ENCODE peak calls at places on chromosomes 13 and 19, in four cellular contexts. G is HepG2, E is SK-N-SH, K is GM12878. D is an unnamed sample.

GRCh38 chr13:27665333-27665732 is 43.6 kb downstream of the POLR1D start:
- DNase-seq in G (no peak), E (no peak), K (no peak), D (no peak)

GRCh38 chr13:49235856-49236431 is 11.8 kb upstream of the CDADC1 start:
- DNase-seq in G (no peak), E (no peak), K (no peak), D (peak; percentile 10)

GRCh38 chr13:24627090-24627714 is 53.0 kb upstream of the ATP12A start:
- DNase-seq in G (peak; percentile 18), E (peak; percentile 49), K (no peak), D (peak; percentile 46)

GRCh38 chr13:102642475-102642874 is 45.7 kb downstream of the TPP2 start:
- DNase-seq in G (no peak), E (no peak), K (no peak), D (no peak)

GRCh38 chr13:93963266-93964131 is 516.0 kb downstream of the DCT start:
- DNase-seq in G (peak; percentile 83), E (no peak), K (no peak), D (no peak)

GRCh38 chr19:33797821-33798633 is 1.4 kb downstream of the KCTD15 start:
- DNase-seq in G (no peak), E (peak; percentile 82), K (no peak), D (no peak)

GRCh38 chr13:108595416-108596257 is 33.8 kb upstream of the MYO16 start:
- DNase-seq in G (no peak), E (no peak), K (no peak), D (no peak)

GRCh38 chr13:36919833-36920611 is at the start of gene SMAD9:
- DNase-seq in G (peak; percentile 50), E (peak; percentile 91), K (no peak), D (no peak)

GRCh38 chr13:29886446-29886845 is 36.0 kb upstream of the UBL3 start:
- DNase-seq in G (no peak), E (no peak), K (no peak), D (no peak)

GRCh38 chr13:48709213-48709612 is 55.5 kb downstream of the CYSLTR2 start:
- DNase-seq in G (no peak), E (no peak), K (no peak), D (no peak)

GRCh38 chr13:96960379-96960778 is 33.9 kb downstream of the OXGR1 start:
- DNase-seq in G (no peak), E (no peak), K (no peak), D (no peak)
- TF ChIP-seq TCF12 in G (no peak), E (no peak), K (no peak), D (no peak)

DNA sequence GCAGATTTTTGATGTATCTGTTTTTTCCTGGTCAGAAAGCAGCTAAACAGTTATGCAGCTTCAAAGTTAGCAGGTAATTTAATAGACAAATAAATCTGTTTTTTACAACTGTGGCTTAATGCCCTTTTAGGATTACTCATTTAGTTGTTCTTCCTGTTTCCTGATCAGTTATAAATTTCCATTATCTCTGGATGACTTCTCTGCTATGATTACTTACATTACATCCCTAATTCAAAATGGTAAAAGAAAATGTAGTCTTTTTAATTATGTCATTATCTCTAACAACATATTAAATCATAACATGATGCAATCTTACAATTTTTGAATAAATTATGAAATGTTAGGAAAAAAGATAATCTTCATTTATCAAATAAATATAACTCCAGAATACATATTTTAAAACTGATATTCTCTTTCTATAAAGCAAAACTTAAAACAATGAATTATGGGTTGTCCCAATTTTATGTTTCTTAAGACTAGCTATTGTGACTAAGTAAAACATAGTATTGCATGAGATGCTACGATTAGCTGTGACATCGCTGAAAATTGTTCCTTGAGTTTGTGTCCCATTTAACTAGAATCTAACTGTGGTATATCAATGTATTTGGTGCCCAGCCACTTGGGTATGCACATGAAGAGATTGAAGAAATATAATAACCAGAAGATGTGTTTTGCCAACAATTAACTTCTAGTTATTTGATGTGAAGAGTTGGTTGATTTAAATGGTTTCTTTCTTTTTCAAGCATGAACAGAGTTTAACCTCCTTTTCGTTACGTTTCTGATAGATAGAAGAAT is 605.3 kb upstream of the SPRY2 start:
- DNase-seq in G (no peak), E (no peak), K (no peak), D (no peak)
- TF ChIP-seq TCF12 in G (no peak), E (no peak), K (no peak), D (no peak)

DNA sequence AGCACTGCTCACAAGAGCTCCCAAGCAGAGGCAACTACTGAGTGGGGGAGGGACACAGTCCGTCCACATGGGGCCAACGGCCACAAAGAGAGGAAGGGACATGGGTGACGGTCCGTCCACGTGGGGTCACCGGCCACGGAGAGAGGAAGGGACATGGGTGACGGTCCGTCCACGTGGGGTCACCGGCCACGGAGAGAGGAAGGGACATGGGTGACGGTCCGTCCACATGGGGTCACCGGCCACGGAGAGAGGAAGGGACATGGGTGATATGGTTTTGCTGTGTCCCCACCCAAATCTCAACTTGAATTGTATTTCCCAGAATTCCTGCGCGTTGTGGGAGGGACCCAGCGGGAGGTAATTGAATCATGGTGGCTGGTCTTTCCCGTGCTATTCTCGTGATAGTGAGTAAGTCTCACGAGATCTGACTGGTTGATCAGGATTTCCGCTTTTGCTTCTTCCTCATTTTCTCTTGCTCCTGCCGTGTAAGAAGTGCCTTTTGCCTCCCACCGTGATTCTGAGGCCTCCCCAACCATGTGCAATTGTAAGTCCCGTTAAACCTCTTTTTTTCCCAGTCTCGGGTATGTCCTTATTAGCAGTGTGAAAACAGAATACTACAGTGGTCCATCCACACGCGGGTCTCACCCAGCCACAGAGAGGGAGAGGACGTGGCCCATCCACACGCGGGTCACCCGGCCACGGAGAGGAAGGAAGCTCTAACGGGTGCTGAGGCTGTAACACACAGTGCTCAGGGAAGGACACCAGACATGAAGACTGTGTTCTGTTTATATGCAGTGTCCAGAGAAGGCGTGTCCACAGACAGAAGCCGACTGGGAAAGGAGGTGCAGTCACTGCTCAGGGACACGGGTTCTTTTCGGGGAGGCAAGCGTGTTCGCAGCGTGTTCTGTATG is 48.5 kb downstream of the GAS6 start:
- DNase-seq in G (no peak), E (no peak), K (peak; percentile 40), D (no peak)
- TF ChIP-seq TCF12 in G (no peak), E (no peak), K (no peak), D (no peak)

GRCh38 chr19:8336072-8336569 is 6.9 kb downstream of the KANK3 start:
- DNase-seq in G (no peak), E (no peak), K (no peak), D (peak; percentile 49)

GRCh38 chr19:8335343-8336071 is 7.6 kb downstream of the KANK3 start:
- DNase-seq in G (no peak), E (peak; percentile 61), K (no peak), D (no peak)

GRCh38 chr19:8332976-8333770 is 9.9 kb downstream of the KANK3 start:
- DNase-seq in G (no peak), E (peak; percentile 45), K (no peak), D (peak; percentile 70)

GRCh38 chr19:8333771-8334457 is 9.1 kb downstream of the KANK3 start:
- DNase-seq in G (no peak), E (peak; percentile 38), K (no peak), D (peak; percentile 73)

GRCh38 chr19:8334458-8335342 is 8.4 kb downstream of the KANK3 start:
- DNase-seq in G (peak; percentile 27), E (peak; percentile 86), K (no peak), D (no peak)
- TF ChIP-seq TCF12 in G (no peak), E (no peak), K (no peak), D (no peak)

GRCh38 chr13:112894423-112894672 is 74.7 kb upstream of the MCF2L start:
- DNase-seq in G (no peak), E (no peak), K (no peak), D (no peak)

GRCh38 chr13:112895521-112896465 is 73.2 kb upstream of the MCF2L start:
- DNase-seq in G (no peak), E (no peak), K (no peak), D (no peak)

GRCh38 chr13:112894673-112895481 is 74.1 kb upstream of the MCF2L start:
- DNase-seq in G (peak; percentile 41), E (peak; percentile 50), K (no peak), D (no peak)

GRCh38 chr13:112892759-112893569 is 76.0 kb upstream of the MCF2L start:
- DNase-seq in G (peak; percentile 83), E (no peak), K (no peak), D (peak; percentile 73)

GRCh38 chr13:112893570-112894422 is 75.2 kb upstream of the MCF2L start:
- DNase-seq in G (peak; percentile 76), E (peak; percentile 94), K (no peak), D (peak; percentile 36)
- TF ChIP-seq TCF12 in G (peak; percentile 33), E (no peak), K (no peak), D (no peak)

GRCh38 chr13:112229992-112230872 is 145.9 kb upstream of the SPACA7 start:
- DNase-seq in G (no peak), E (no peak), K (no peak), D (no peak)

GRCh38 chr13:112227031-112227430 is 149.1 kb upstream of the SPACA7 start:
- DNase-seq in G (no peak), E (no peak), K (no peak), D (no peak)

GRCh38 chr13:112231451-112232083 is 144.6 kb upstream of the SPACA7 start:
- DNase-seq in G (no peak), E (no peak), K (no peak), D (no peak)

GRCh38 chr13:112226320-112227002 is 149.7 kb upstream of the SPACA7 start:
- DNase-seq in G (no peak), E (no peak), K (no peak), D (no peak)

GRCh38 chr13:112229445-112229844 is 146.7 kb upstream of the SPACA7 start:
- DNase-seq in G (no peak), E (no peak), K (no peak), D (no peak)
- TF ChIP-seq TCF12 in G (no peak), E (no peak), K (no peak), D (no peak)

GRCh38 chr13:60435762-60436374 is 38.8 kb downstream of the TDRD3 start:
- DNase-seq in G (no peak), E (no peak), K (no peak), D (no peak)

GRCh38 chr13:60433505-60433904 is 36.5 kb downstream of the TDRD3 start:
- DNase-seq in G (no peak), E (no peak), K (no peak), D (no peak)

GRCh38 chr13:60441761-60442160 is 44.7 kb downstream of the TDRD3 start:
- DNase-seq in G (no peak), E (no peak), K (no peak), D (no peak)

GRCh38 chr13:60439201-60439600 is 42.2 kb downstream of the TDRD3 start:
- DNase-seq in G (no peak), E (no peak), K (no peak), D (no peak)
- TF ChIP-seq TCF12 in G (no peak), E (no peak), K (no peak), D (no peak)

GRCh38 chr13:20033486-20033885 is 75.0 kb downstream of the ZMYM2 start:
- DNase-seq in G (no peak), E (no peak), K (no peak), D (no peak)

GRCh38 chr13:20037908-20038307 is 79.4 kb downstream of the ZMYM2 start:
- DNase-seq in G (no peak), E (no peak), K (no peak), D (no peak)

DNA sequence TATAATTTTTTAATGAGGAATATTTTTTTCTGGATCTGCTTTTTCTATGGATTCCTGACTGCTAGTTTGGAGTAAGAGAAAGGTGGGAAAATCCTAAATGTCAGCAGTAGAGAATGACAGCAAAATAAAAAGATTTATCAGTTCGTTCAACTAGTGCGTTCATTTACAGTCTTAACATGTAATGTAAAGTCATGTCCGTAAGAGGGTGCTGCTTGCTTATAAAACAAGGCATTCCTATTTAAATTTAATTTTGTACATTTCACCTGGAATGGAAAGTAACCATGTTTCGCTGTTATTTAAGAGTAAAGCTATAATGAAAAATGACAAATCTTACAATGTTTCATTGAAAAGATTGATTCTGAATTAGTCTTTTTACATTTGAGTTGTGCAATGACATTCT is 76.6 kb downstream of the ZMYM2 start:
- DNase-seq in G (no peak), E (no peak), K (no peak), D (no peak)
- TF ChIP-seq TCF12 in G (no peak), E (no peak), K (no peak), D (no peak)